ENCODE peak calls at places on chromosomes 1 and 21, in four cellular contexts. W, K, T and I are unnamed samples.
A peak's percentile ranks its signal among the peaks of the same experiment; 100 is the strongest.

GRCh38 chr1:14372526-14372925 is 226.0 kb upstream of the KAZN start:
- DNase-seq in W (no peak), K (no peak), T (no peak), I (no peak)

GRCh38 chr1:85372683-85373446 is 92.1 kb downstream of the DDAH1 start:
- DNase-seq in W (no peak), K (no peak), T (peak; percentile 22), I (no peak)

GRCh38 chr1:205456868-205457724 is 1.3 kb upstream of the BLACAT1 start:
- DNase-seq in W (peak; percentile 42), K (no peak), T (no peak), I (peak; percentile 83)

GRCh38 chr1:15756143-15757015 is 2.2 kb upstream of the FBLIM1 start:
- DNase-seq in W (no peak), K (no peak), T (peak; percentile 52), I (peak; percentile 38)

GRCh38 chr1:231442735-231443134 is 20.6 kb upstream of the EGLN1 start:
- DNase-seq in W (no peak), K (no peak), T (no peak), I (no peak)

GRCh38 chr1:8465692-8466091 is 147.8 kb downstream of the SLC45A1 start:
- DNase-seq in W (no peak), K (no peak), T (no peak), I (no peak)

GRCh38 chr21:43597052-43597451 is 62.2 kb downstream of the HSF2BP start:
- DNase-seq in W (no peak), K (no peak), T (peak; percentile 69), I (no peak)

GRCh38 chr1:186950547-186950946 is 121.8 kb downstream of the PLA2G4A start:
- DNase-seq in W (no peak), K (no peak), T (no peak), I (no peak)

GRCh38 chr1:222736972-222737371 is at the start of gene FAM177B:
- DNase-seq in W (no peak), K (no peak), T (no peak), I (no peak)

GRCh38 chr1:234863596-234863995 is 253.6 kb upstream of the IRF2BP2 start:
- DNase-seq in W (no peak), K (no peak), T (no peak), I (no peak)

DNA sequence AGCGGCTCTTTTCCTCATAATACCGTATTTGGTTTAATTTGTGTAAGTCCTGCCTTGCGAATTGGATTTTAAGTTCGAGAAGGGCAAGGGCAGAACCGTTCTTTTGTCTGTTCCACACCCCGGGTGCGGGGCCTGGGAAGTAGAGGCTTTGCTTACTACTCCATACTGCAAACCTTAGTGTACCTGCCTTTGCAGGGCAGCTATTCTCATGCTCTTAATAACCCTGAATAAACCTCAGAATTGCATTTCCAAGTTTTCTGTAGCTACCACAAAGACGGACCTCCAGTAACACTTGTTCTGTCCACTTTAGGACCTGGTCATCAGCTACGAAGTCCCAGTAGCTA is 657 bp upstream of the HNRNPU start:
- DNase-seq in W (peak; percentile 44), K (no peak), T (peak; percentile 49), I (peak; percentile 34)
- TF ChIP-seq ETV6 in W (no peak), K (no peak), T (no peak), I (no peak)

GRCh38 chr1:72649974-72650373 is 367.6 kb upstream of the NEGR1 start:
- DNase-seq in W (no peak), K (no peak), T (no peak), I (no peak)
- TF ChIP-seq ETV6 in W (no peak), K (no peak), T (no peak), I (no peak)

GRCh38 chr1:23909412-23909811 is 3.8 kb downstream of the CNR2 start:
- DNase-seq in W (no peak), K (peak; percentile 63), T (no peak), I (no peak)
- TF ChIP-seq ETV6 in W (no peak), K (no peak), T (no peak), I (no peak)

GRCh38 chr1:175005085-175005783 is 5.5 kb downstream of the CACYBP start:
- DNase-seq in W (no peak), K (no peak), T (no peak), I (no peak)
- TF ChIP-seq ETV6 in W (no peak), K (no peak), T (no peak), I (no peak)

GRCh38 chr1:90881034-90881433 is 140.8 kb downstream of the ZNF644 start:
- DNase-seq in W (no peak), K (no peak), T (no peak), I (no peak)
- TF ChIP-seq ETV6 in W (no peak), K (no peak), T (no peak), I (no peak)

GRCh38 chr1:26110731-26111529 is 694 bp upstream of the PDIK1L start:
- DNase-seq in W (peak; percentile 92), K (no peak), T (peak; percentile 48), I (peak; percentile 79)
- TF ChIP-seq ETV6 in W (no peak), K (no peak), T (no peak), I (peak; percentile 85)